ENCODE peak calls at places on chromosomes 7 and 10, in four cellular contexts. J, Y, H and C are unnamed samples.

GRCh38 chr7:19377611-19378339 is 232.6 kb upstream of the FERD3L start:
- DNase-seq in J (no peak), Y (no peak), H (no peak), C (peak; percentile 53)

GRCh38 chr7:12458520-12459131 is 55.0 kb upstream of the VWDE start:
- DNase-seq in J (no peak), Y (no peak), H (peak; percentile 19), C (no peak)

GRCh38 chr10:6738464-6738824 is 158.4 kb upstream of the PRKCQ start:
- DNase-seq in J (no peak), Y (no peak), H (no peak), C (no peak)

GRCh38 chr10:32207544-32207943 is 139.4 kb downstream of the EPC1 start:
- DNase-seq in J (peak; percentile 41), Y (peak; percentile 62), H (peak; percentile 39), C (no peak)

GRCh38 chr7:5455581-5456222 is 32.1 kb upstream of the TNRC18 start:
- DNase-seq in J (no peak), Y (no peak), H (no peak), C (no peak)

GRCh38 chr7:69177941-69178494 is 420.3 kb upstream of the AUTS2 start:
- DNase-seq in J (no peak), Y (no peak), H (no peak), C (no peak)

GRCh38 chr10:127738512-127739424 is 1.8 kb downstream of the FOXI2 start:
- DNase-seq in J (no peak), Y (no peak), H (peak; percentile 40), C (no peak)

GRCh38 chr10:104340099-104340594 is 1.9 kb upstream of the ITPRIP start:
- DNase-seq in J (no peak), Y (no peak), H (no peak), C (no peak)

GRCh38 chr10:57694956-57695605 is 572.6 kb downstream of the IPMK start:
- DNase-seq in J (no peak), Y (no peak), H (peak; percentile 14), C (no peak)

GRCh38 chr7:6530626-6531491 is 20.4 kb downstream of the GRID2IP start:
- DNase-seq in J (peak; percentile 56), Y (no peak), H (no peak), C (no peak)

GRCh38 chr10:80612261-80612660 is 74.6 kb downstream of the SH2D4B start:
- DNase-seq in J (no peak), Y (no peak), H (peak; percentile 17), C (no peak)

GRCh38 chr7:105932835-105933477 is 30.1 kb upstream of the CDHR3 start:
- DNase-seq in J (no peak), Y (no peak), H (peak; percentile 45), C (peak; percentile 26)
- H3K27ac ChIP-seq in J (no peak overlapping the region), Y (no peak overlapping the region), H (no peak overlapping the region), C (no peak overlapping the region)

DNA sequence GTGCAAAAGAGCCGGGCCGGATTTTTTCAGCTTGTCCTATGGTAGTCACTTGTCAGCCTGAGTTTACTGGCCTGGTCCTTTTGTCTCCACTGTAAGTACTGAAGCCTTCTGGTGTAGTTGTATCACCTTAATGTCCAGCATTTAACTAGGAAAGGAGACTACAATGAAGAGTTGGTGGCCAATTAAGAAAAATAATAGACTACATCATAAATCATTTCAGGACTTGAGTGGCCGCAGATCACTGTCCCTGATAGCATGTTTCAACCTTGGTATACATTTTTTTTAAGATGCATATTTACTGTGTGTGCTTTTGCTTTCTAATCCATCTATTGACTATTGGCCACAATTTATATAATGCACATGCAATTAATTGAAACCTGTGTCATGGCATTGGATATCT is 6.1 kb downstream of the FZD1 start:
- DNase-seq in J (no peak), Y (no peak), H (no peak), C (no peak)
- TF ChIP-seq CTCF in J (no peak), Y (no peak), H (no peak), C (no peak)

GRCh38 chr7:48426966-48427555 is 255.8 kb downstream of the ABCA13 start:
- DNase-seq in J (no peak), Y (no peak), H (peak; percentile 86), C (no peak)
- H3K27ac ChIP-seq in J (no peak overlapping the region), Y (no peak overlapping the region), H (peak overlapping the region; percentile 81), C (no peak overlapping the region)

GRCh38 chr7:71414490-71414889 is 282.5 kb downstream of the GALNT17 start:
- DNase-seq in J (no peak), Y (no peak), H (no peak), C (no peak)
- TF ChIP-seq CTCF in J (no peak), Y (no peak), H (no peak), C (no peak)

DNA sequence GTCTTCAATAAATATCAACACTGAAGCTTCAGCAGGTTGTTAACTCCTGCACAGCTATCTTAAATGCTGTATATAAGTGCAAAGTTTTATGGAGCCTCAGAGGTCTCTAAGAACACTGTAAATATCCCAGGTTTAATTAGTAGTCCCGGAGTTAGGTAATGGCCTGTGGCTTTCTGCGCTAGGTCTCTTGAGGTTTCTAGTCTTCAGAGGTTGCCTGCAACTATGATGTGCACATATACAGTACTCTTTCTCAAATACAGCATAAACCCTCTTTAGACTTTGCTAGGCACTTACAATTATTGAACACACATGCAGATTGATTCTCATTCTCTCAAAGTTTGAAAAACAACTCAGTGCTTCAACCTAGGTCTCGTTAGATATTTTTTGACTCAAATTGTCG is 2.3 kb downstream of the KLLN start:
- DNase-seq in J (no peak), Y (no peak), H (no peak), C (no peak)
- H3K27ac ChIP-seq in J (peak overlapping the region; percentile 69), Y (peak overlapping the region; percentile 95), H (peak overlapping the region; percentile 40), C (no peak overlapping the region)

DNA sequence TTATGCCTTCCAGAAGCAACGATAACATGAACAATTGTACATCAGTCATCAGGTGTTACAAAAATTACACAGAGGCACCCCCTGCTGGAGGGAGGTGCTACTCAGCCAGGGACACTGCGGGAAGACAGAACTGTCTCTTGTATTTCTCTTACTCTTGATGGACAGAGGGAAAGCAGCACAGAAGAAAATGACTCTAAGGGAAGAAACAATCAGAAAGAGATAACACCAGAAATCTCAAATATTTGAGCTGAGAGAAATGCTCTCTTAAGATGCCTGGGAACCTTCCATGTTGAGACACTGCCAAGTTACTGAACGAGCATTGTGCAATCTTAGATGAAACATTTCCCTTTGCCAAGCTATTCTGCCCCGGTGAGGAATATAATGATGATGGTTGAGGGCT is 227.6 kb upstream of the NPSR1 start:
- DNase-seq in J (no peak), Y (no peak), H (peak; percentile 55), C (no peak)
- TF ChIP-seq CTCF in J (no peak), Y (peak; percentile 36), H (peak; percentile 85), C (peak; percentile 39)